ENCODE peak calls at places on chromosome 2, in ten cellular contexts. V is left colon; Z is fibroblast of lung; N is CD4-positive, alpha-beta T cell; H is activated naive CD4-positive, alpha-beta T cell; U is adrenal gland; I is activated B cell treated with CpG ODN at 0.5 μM for 24 hours; C is EL; P is mesothelial cell of epicardium; A is activated CD4-positive, alpha-beta T cell treated with anti-CD3 and anti-CD28 coated beads for 36 hours. Y is an unnamed sample.

GRCh38 chr2:209960676-209961630 is 41.5 kb upstream of the RPE start:
- DNase-seq in V (peak), Z (peak), N (peak), H (no peak), U (peak), I (no peak), C (peak), P (no peak), A (peak), Y (peak)

GRCh38 chr2:162029287-162029901 is 44.6 kb downstream of the DPP4 start:
- DNase-seq in V (peak), Z (peak), N (no peak), H (no peak), U (peak), I (no peak), C (peak), P (no peak), A (no peak), Y (peak)

GRCh38 chr2:42008241-42008911 is 39.4 kb upstream of the PKDCC start:
- DNase-seq in V (no peak), Z (peak), N (no peak), H (no peak), U (no peak), I (no peak), C (peak), P (no peak), A (no peak), Y (no peak)

GRCh38 chr2:102258386-102259074 is 52.8 kb upstream of the IL1RL1 start:
- DNase-seq in V (no peak), Z (peak), N (no peak), H (no peak), U (no peak), I (no peak), C (peak), P (no peak), A (peak), Y (no peak)

GRCh38 chr2:231688616-231689508 is 19.5 kb upstream of the PTMA start:
- DNase-seq in V (no peak), Z (no peak), N (no peak), H (no peak), U (peak), I (no peak), C (no peak), P (no peak), A (no peak), Y (no peak)

GRCh38 chr2:96580771-96581170 is 44.2 kb downstream of the ARID5A start:
- DNase-seq in V (peak), Z (no peak), N (no peak), H (no peak), U (no peak), I (no peak), C (no peak), P (no peak), A (no peak), Y (no peak)

GRCh38 chr2:19368760-19369159 is 10.3 kb upstream of the OSR1 start:
- DNase-seq in V (no peak), Z (no peak), N (no peak), H (no peak), U (no peak), I (no peak), C (no peak), P (no peak), A (no peak), Y (no peak)

GRCh38 chr2:28137221-28137620 is 246.7 kb downstream of the BABAM2 start:
- DNase-seq in V (no peak), Z (peak), N (no peak), H (no peak), U (peak), I (no peak), C (peak), P (no peak), A (no peak), Y (no peak)

GRCh38 chr2:84958135-84959044 is 12.6 kb upstream of the KCMF1 start:
- DNase-seq in V (peak), Z (peak), N (no peak), H (no peak), U (peak), I (no peak), C (peak), P (peak), A (no peak), Y (peak)

GRCh38 chr2:101766337-101766736 is 68.8 kb downstream of the MAP4K4 start:
- DNase-seq in V (no peak), Z (no peak), N (no peak), H (no peak), U (no peak), I (no peak), C (no peak), P (no peak), A (no peak), Y (no peak)

GRCh38 chr2:216560695-216561370 is 62.2 kb downstream of the RPL37A start:
- DNase-seq in V (no peak), Z (peak), N (no peak), H (no peak), U (peak), I (no peak), C (peak), P (no peak), A (no peak), Y (no peak)

GRCh38 chr2:32258242-32258641 is 6.4 kb downstream of the NLRC4 start:
- DNase-seq in V (no peak), Z (no peak), N (no peak), H (no peak), U (no peak), I (no peak), C (no peak), P (no peak), A (no peak), Y (no peak)